ENCODE peak calls at places on chromosomes 6 and 20, in five cellular contexts. F is H1, J is WTC11, D is HepG2, C is GM12878. T is an unnamed sample.

GRCh38 chr6:142726616-142727015 is 218.4 kb downstream of the HIVEP2 start:
- DNase-seq in D (no peak), J (no peak), C (no peak), F (no peak), T (no peak)

GRCh38 chr6:134851548-134851947 is 98.4 kb downstream of the ALDH8A1 start:
- DNase-seq in J (no peak), C (no peak), F (no peak), D (no peak), T (no peak)

GRCh38 chr6:2950713-2951112 is 20.7 kb downstream of the SERPINB6 start:
- DNase-seq in J (no peak), C (no peak), F (no peak), D (no peak), T (no peak)

GRCh38 chr20:774680-775057 is 6.4 kb upstream of the SLC52A3 start:
- DNase-seq in C (no peak), F (no peak), J (no peak), D (no peak), T (no peak)

GRCh38 chr6:37845026-37845911 is 25.7 kb downstream of the ZFAND3 start:
- DNase-seq in C (no peak), F (no peak), D (no peak), J (no peak), T (no peak)

GRCh38 chr6:15508363-15509330 is 154.2 kb downstream of the DTNBP1 start:
- DNase-seq in D (no peak), C (no peak), F (no peak), J (no peak), T (no peak)

GRCh38 chr6:44224154-44224977 is 971 bp downstream of the SLC29A1 start:
- DNase-seq in J (peak; percentile 39), F (no peak), D (no peak), C (no peak), T (peak; percentile 57)

GRCh38 chr6:44511126-44511525 is 123.6 kb downstream of the CDC5L start:
- DNase-seq in F (no peak), D (no peak), J (no peak), C (no peak), T (no peak)

GRCh38 chr6:30770164-30770563 is 25.8 kb upstream of the IER3 start:
- DNase-seq in J (no peak), D (no peak), C (no peak), F (no peak), T (no peak)

GRCh38 chr6:162817196-162817595 is 89.4 kb downstream of the PACRG start:
- DNase-seq in C (no peak), F (no peak), D (no peak), J (no peak), T (no peak)

GRCh38 chr20:4415281-4415680 is 306.4 kb upstream of the PRND start:
- DNase-seq in D (no peak), F (no peak), C (no peak), J (no peak), T (no peak)

GRCh38 chr6:164753517-164753916 is 555.9 kb downstream of the C6orf118 start:
- DNase-seq in F (no peak), J (no peak), D (no peak), C (no peak), T (no peak)

GRCh38 chr6:148379481-148379880 is 36.8 kb downstream of the SASH1 start:
- DNase-seq in J (no peak), D (no peak), F (no peak), C (no peak), T (no peak)

GRCh38 chr6:145903356-145904102 is 60.6 kb downstream of the SHPRH start:
- DNase-seq in D (peak; percentile 69), F (no peak), C (no peak), J (no peak), T (no peak)
- TF ChIP-seq ATF2 in D (no peak), F (no peak), C (no peak), J (no peak), T (no peak)

GRCh38 chr20:23409800-23410199 is 11.5 kb downstream of the NAPB start:
- DNase-seq in F (no peak), D (no peak), J (no peak), C (no peak), T (no peak)
- TF ChIP-seq ATF2 in F (no peak), D (no peak), J (no peak), C (no peak), T (no peak)

GRCh38 chr6:118544105-118544504 is 4.0 kb upstream of the PLN start:
- DNase-seq in J (no peak), F (no peak), C (no peak), D (no peak), T (no peak)
- TF ChIP-seq ATF2 in J (no peak), F (no peak), C (no peak), D (no peak), T (no peak)

GRCh38 chr6:149683256-149683860 is 34.5 kb downstream of the LATS1 start:
- DNase-seq in F (no peak), C (no peak), D (no peak), J (no peak), T (no peak)

GRCh38 chr6:149686230-149686629 is 31.7 kb downstream of the LATS1 start:
- DNase-seq in C (no peak), J (no peak), D (no peak), F (no peak), T (no peak)

GRCh38 chr6:149680490-149680889 is 32.0 kb upstream of the KATNA1 start:
- DNase-seq in J (no peak), F (no peak), C (no peak), D (no peak), T (no peak)
- TF ChIP-seq ATF2 in J (no peak), F (no peak), C (no peak), D (no peak), T (no peak)

GRCh38 chr6:24387818-24388217 is 14.9 kb upstream of the MRS2 start:
- DNase-seq in F (no peak), J (no peak), C (no peak), D (no peak), T (no peak)
- TF ChIP-seq ATF2 in F (no peak), J (no peak), C (no peak), D (no peak), T (no peak)